ENCODE peak calls at places on chromosomes 2 and 18, in six cellular contexts. M is heart right ventricle, I is transverse colon, X is fibroblast of lung, P is thoracic aorta, Z is GM06990. Y is an unnamed sample.

GRCh38 chr2:56018202-56018601 is 94.6 kb upstream of the EFEMP1 start:
- DNase-seq in M (no peak), I (no peak), X (no peak), P (no peak), Z (no peak), Y (no peak)

GRCh38 chr2:45731146-45731545 is 79.7 kb downstream of the PRKCE start:
- DNase-seq in M (no peak), I (no peak), X (no peak), P (no peak), Z (no peak), Y (no peak)

GRCh38 chr2:118794546-118794945 is 52.9 kb downstream of the EN1 start:
- DNase-seq in M (no peak), I (no peak), X (no peak), P (no peak), Z (no peak), Y (no peak)

GRCh38 chr2:234881413-234882241 is 70.2 kb upstream of the SH3BP4 start:
- DNase-seq in M (peak), I (peak), X (peak), P (peak), Z (peak), Y (peak)

GRCh38 chr2:149200109-149200520 is 130.3 kb upstream of the LYPD6 start:
- DNase-seq in M (no peak), I (no peak), X (peak), P (no peak), Z (no peak), Y (peak)

GRCh38 chr18:74132201-74132600 is 15.4 kb downstream of the FBXO15 start:
- DNase-seq in M (no peak), I (no peak), X (no peak), P (no peak), Z (no peak), Y (no peak)

GRCh38 chr2:203583696-203584095 is 48.6 kb upstream of the RAPH1 start:
- DNase-seq in M (no peak), I (peak), X (no peak), P (peak), Z (peak), Y (no peak)

GRCh38 chr2:109529532-109530449 is 84.0 kb downstream of the SEPTIN10 start:
- DNase-seq in M (no peak), I (no peak), X (no peak), P (no peak), Z (no peak), Y (peak)

GRCh38 chr2:38264649-38265322 is 112.3 kb downstream of the ATL2 start:
- DNase-seq in M (no peak), I (no peak), X (no peak), P (no peak), Z (no peak), Y (no peak)

GRCh38 chr18:44846450-44846849 is 165.8 kb downstream of the SETBP1 start:
- DNase-seq in M (no peak), I (no peak), X (no peak), P (no peak), Z (no peak), Y (no peak)

GRCh38 chr2:197307236-197307932 is 3.2 kb downstream of the ANKRD44 start:
- DNase-seq in M (no peak), I (no peak), X (no peak), P (no peak), Z (no peak), Y (no peak)

GRCh38 chr2:175880-176800 is 87.7 kb downstream of the SH3YL1 start:
- DNase-seq in M (no peak), I (no peak), X (peak), P (no peak), Z (no peak), Y (no peak)

GRCh38 chr18:31061945-31062344 is 19.4 kb upstream of the DSC3 start:
- DNase-seq in M (no peak), I (no peak), X (no peak), P (no peak), Z (peak), Y (no peak)

GRCh38 chr2:216327447-216327846 is 44.8 kb downstream of the MARCHF4 start:
- DNase-seq in M (no peak), I (no peak), X (no peak), P (no peak), Z (no peak), Y (no peak)

GRCh38 chr2:20436716-20437470 is 10.0 kb upstream of the RHOB start:
- DNase-seq in M (no peak), I (peak), X (no peak), P (no peak), Z (no peak), Y (peak)

GRCh38 chr2:18266188-18266587 is 294.3 kb downstream of the RDH14 start:
- DNase-seq in M (no peak), I (no peak), X (no peak), P (no peak), Z (no peak), Y (no peak)

GRCh38 chr2:239666053-239666854 is 265.4 kb upstream of the HDAC4 start:
- DNase-seq in M (no peak), I (no peak), X (no peak), P (no peak), Z (no peak), Y (peak)

GRCh38 chr2:23077599-23077998 is 307.4 kb upstream of the KLHL29 start:
- DNase-seq in M (no peak), I (no peak), X (no peak), P (no peak), Z (no peak), Y (no peak)

GRCh38 chr2:159179696-159180095 is 106.8 kb downstream of the WDSUB1 start:
- DNase-seq in M (no peak), I (no peak), X (no peak), P (no peak), Z (no peak), Y (no peak)

GRCh38 chr2:109230980-109231420 is 102.0 kb downstream of the SH3RF3 start:
- DNase-seq in M (no peak), I (no peak), X (no peak), P (no peak), Z (no peak), Y (no peak)

GRCh38 chr2:165899311-165899710 is 54.3 kb downstream of the TTC21B start:
- DNase-seq in M (no peak), I (no peak), X (no peak), P (no peak), Z (no peak), Y (no peak)

GRCh38 chr2:48107326-48107925 is 201.1 kb upstream of the FBXO11 start:
- DNase-seq in M (no peak), I (no peak), X (peak), P (no peak), Z (no peak), Y (no peak)

GRCh38 chr2:46382331-46383112 is 85.3 kb downstream of the EPAS1 start:
- DNase-seq in M (no peak), I (no peak), X (no peak), P (no peak), Z (no peak), Y (no peak)

DNA sequence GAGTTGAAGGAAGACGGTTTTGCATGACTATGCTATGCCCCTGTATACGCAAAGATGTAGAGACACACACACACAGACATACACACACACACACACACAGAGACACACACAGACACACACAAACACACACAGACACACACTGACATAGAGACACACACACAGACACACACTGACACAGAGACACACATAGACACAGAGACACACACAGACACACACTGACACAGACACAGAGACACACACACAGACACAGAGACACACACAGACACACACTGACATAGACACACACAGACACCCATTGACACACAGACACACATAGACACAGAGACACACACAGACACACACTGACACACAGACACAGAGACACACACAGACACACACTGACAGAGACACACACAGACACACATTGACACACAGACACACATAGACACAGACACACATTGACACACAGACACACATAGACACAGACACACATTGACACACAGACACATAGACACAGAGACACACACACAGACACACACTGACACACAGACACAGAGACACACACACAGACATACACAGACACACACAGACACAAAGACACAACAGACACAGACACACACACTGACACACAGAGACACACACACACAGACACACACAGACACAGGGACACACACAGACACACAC is 121.3 kb downstream of the BCL2 start:
- DNase-seq in M (no peak), I (no peak), X (no peak), P (no peak), Z (no peak), Y (no peak)
- H3K4me3 ChIP-seq in M (no peak), I (no peak), X (no peak), P (no peak), Z (no peak), Y (no peak)

GRCh38 chr2:89818873-89819272 is 1127.4 kb downstream of the RPIA start:
- DNase-seq in M (no peak), I (no peak), X (no peak), P (no peak), Z (no peak), Y (no peak)
- H3K4me3 ChIP-seq in M (no peak), I (no peak), X (no peak), P (no peak), Z (no peak), Y (no peak)

DNA sequence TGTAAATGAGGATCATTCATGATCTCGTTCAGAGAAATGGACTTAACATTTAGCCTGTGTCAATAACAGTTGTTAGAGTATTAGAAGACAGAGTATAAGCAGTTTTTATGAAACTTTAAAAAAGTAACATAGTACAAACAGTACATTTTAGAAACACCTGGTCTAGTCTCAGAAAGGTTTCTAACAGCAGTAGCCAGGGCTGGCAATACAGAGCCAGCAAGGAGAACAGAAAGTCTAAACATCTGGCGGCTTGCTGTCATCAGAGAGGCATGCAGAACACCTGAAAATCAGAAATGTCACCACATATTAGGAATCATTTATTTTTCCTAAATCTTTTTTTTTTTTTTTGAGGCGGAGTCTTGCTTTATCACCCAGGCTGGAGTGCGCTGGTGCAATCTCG is 50.1 kb downstream of the RPL31 start:
- DNase-seq in M (no peak), I (no peak), X (no peak), P (no peak), Z (no peak), Y (no peak)
- H3K4me3 ChIP-seq in M (no peak), I (no peak), X (no peak), P (no peak), Z (no peak), Y (no peak)

GRCh38 chr18:29163596-29163995 is 986.7 kb upstream of the CDH2 start:
- DNase-seq in M (no peak), I (no peak), X (no peak), P (no peak), Z (no peak), Y (no peak)

GRCh38 chr18:29164020-29164706 is 987.2 kb upstream of the CDH2 start:
- DNase-seq in M (no peak), I (no peak), X (peak), P (no peak), Z (no peak), Y (no peak)

GRCh38 chr18:29161429-29161828 is 984.5 kb upstream of the CDH2 start:
- DNase-seq in M (no peak), I (no peak), X (no peak), P (no peak), Z (no peak), Y (no peak)

GRCh38 chr18:29169599-29169998 is 992.7 kb upstream of the CDH2 start:
- DNase-seq in M (no peak), I (no peak), X (no peak), P (no peak), Z (no peak), Y (no peak)

GRCh38 chr18:29164993-29165599 is 988.2 kb upstream of the CDH2 start:
- DNase-seq in M (no peak), I (no peak), X (peak), P (no peak), Z (no peak), Y (no peak)
- H3K4me3 ChIP-seq in M (no peak), I (no peak), X (no peak), P (no peak), Z (no peak), Y (no peak)

GRCh38 chr2:233059797-233060499 is at the start of gene INPP5D:
- DNase-seq in M (peak), I (peak), X (no peak), P (no peak), Z (peak), Y (peak)
- H3K4me3 ChIP-seq in M (peak), I (peak), X (no peak), P (peak), Z (peak), Y (peak)